ENCODE peak calls at places on chromosomes 4 and X, in four cellular contexts. One of them, this sample, is unnamed.

GRCh38 chrX:102067966-102068723 is 57.3 kb upstream of the TCEAL2 start:
- DNase-seq in activated CD8-positive, alpha-beta T cell treated with anti-CD3 and anti-CD28 coated beads, Interleukin-2, amount 10 ng/mL, durations not matched to agents 7 days and 5 days: peak
- DNase-seq in MCF 10A: peak
- DNase-seq in lower leg skin: no peak
- DNase-seq in this sample: peak

GRCh38 chr4:102734591-102735385 is 26.0 kb downstream of the MANBA start:
- DNase-seq in MCF 10A: no peak
- DNase-seq in lower leg skin: no peak
- DNase-seq in activated CD8-positive, alpha-beta T cell treated with anti-CD3 and anti-CD28 coated beads, Interleukin-2, amount 10 ng/mL, durations not matched to agents 7 days and 5 days: peak
- DNase-seq in this sample: no peak

GRCh38 chr4:73607375-73608026 is 12.7 kb downstream of the RASSF6 start:
- DNase-seq in lower leg skin: no peak
- DNase-seq in activated CD8-positive, alpha-beta T cell treated with anti-CD3 and anti-CD28 coated beads, Interleukin-2, amount 10 ng/mL, durations not matched to agents 7 days and 5 days: no peak
- DNase-seq in MCF 10A: no peak
- DNase-seq in this sample: no peak

GRCh38 chrX:96430756-96431455 is 253.7 kb upstream of the DIAPH2 start:
- DNase-seq in activated CD8-positive, alpha-beta T cell treated with anti-CD3 and anti-CD28 coated beads, Interleukin-2, amount 10 ng/mL, durations not matched to agents 7 days and 5 days: no peak
- DNase-seq in MCF 10A: no peak
- DNase-seq in lower leg skin: no peak
- DNase-seq in this sample: no peak

GRCh38 chr4:22434895-22435294 is 81.0 kb downstream of the ADGRA3 start:
- DNase-seq in lower leg skin: no peak
- DNase-seq in MCF 10A: peak
- DNase-seq in activated CD8-positive, alpha-beta T cell treated with anti-CD3 and anti-CD28 coated beads, Interleukin-2, amount 10 ng/mL, durations not matched to agents 7 days and 5 days: peak
- DNase-seq in this sample: no peak

GRCh38 chr4:132114885-132115284 is 1034.2 kb upstream of the PCDH10 start:
- DNase-seq in MCF 10A: no peak
- DNase-seq in activated CD8-positive, alpha-beta T cell treated with anti-CD3 and anti-CD28 coated beads, Interleukin-2, amount 10 ng/mL, durations not matched to agents 7 days and 5 days: no peak
- DNase-seq in lower leg skin: no peak
- DNase-seq in this sample: no peak

GRCh38 chrX:129769467-129770154 is 10.1 kb upstream of the SASH3 start:
- DNase-seq in lower leg skin: no peak
- DNase-seq in activated CD8-positive, alpha-beta T cell treated with anti-CD3 and anti-CD28 coated beads, Interleukin-2, amount 10 ng/mL, durations not matched to agents 7 days and 5 days: peak
- DNase-seq in MCF 10A: no peak
- DNase-seq in this sample: no peak

GRCh38 chr4:92646826-92647225 is 343.1 kb downstream of the GRID2 start:
- DNase-seq in lower leg skin: no peak
- DNase-seq in MCF 10A: peak
- DNase-seq in activated CD8-positive, alpha-beta T cell treated with anti-CD3 and anti-CD28 coated beads, Interleukin-2, amount 10 ng/mL, durations not matched to agents 7 days and 5 days: no peak
- DNase-seq in this sample: no peak

GRCh38 chrX:110846071-110846470 is 50.5 kb upstream of the CHRDL1 start:
- DNase-seq in lower leg skin: no peak
- DNase-seq in MCF 10A: no peak
- DNase-seq in activated CD8-positive, alpha-beta T cell treated with anti-CD3 and anti-CD28 coated beads, Interleukin-2, amount 10 ng/mL, durations not matched to agents 7 days and 5 days: no peak
- DNase-seq in this sample: no peak